ENCODE peak calls at places on chromosomes 2 and 18, in seven cellular contexts. One of them, this sample, is unnamed.

GRCh38 chr2:239857591-239857990 is 167.6 kb downstream of the NDUFA10 start:
- DNase-seq in adrenal gland: no peak
- DNase-seq in NB4: no peak
- DNase-seq in uterus: no peak
- DNase-seq in heart left ventricle: no peak
- DNase-seq in tibial nerve: no peak
- DNase-seq in breast epithelium: no peak
- DNase-seq in this sample: no peak

GRCh38 chr2:183172220-183172887 is 48.1 kb downstream of the NUP35 start:
- DNase-seq in adrenal gland: no peak
- DNase-seq in NB4: no peak
- DNase-seq in uterus: no peak
- DNase-seq in heart left ventricle: no peak
- DNase-seq in tibial nerve: no peak
- DNase-seq in breast epithelium: no peak
- DNase-seq in this sample: no peak

GRCh38 chr2:12076810-12077209 is 330.4 kb downstream of the LPIN1 start:
- DNase-seq in adrenal gland: no peak
- DNase-seq in NB4: no peak
- DNase-seq in uterus: no peak
- DNase-seq in heart left ventricle: no peak
- DNase-seq in tibial nerve: no peak
- DNase-seq in breast epithelium: no peak
- DNase-seq in this sample: no peak

GRCh38 chr2:9639000-9639602 is 8.3 kb upstream of the YWHAQ start:
- DNase-seq in adrenal gland: no peak
- DNase-seq in NB4: no peak
- DNase-seq in uterus: peak; percentile 33
- DNase-seq in heart left ventricle: no peak
- DNase-seq in tibial nerve: no peak
- DNase-seq in breast epithelium: no peak
- DNase-seq in this sample: no peak

GRCh38 chr2:179139506-179139905 is 89.6 kb upstream of the CCDC141 start:
- DNase-seq in adrenal gland: no peak
- DNase-seq in NB4: no peak
- DNase-seq in uterus: no peak
- DNase-seq in heart left ventricle: no peak
- DNase-seq in tibial nerve: no peak
- DNase-seq in breast epithelium: no peak
- DNase-seq in this sample: no peak

GRCh38 chr2:8369522-8369921 is 312.3 kb upstream of the ID2 start:
- DNase-seq in adrenal gland: no peak
- DNase-seq in NB4: no peak
- DNase-seq in uterus: no peak
- DNase-seq in heart left ventricle: no peak
- DNase-seq in tibial nerve: no peak
- DNase-seq in breast epithelium: no peak
- DNase-seq in this sample: no peak

GRCh38 chr18:41146301-41146700 is 808.7 kb upstream of the PIK3C3 start:
- DNase-seq in adrenal gland: no peak
- DNase-seq in NB4: no peak
- DNase-seq in uterus: no peak
- DNase-seq in heart left ventricle: no peak
- DNase-seq in tibial nerve: no peak
- DNase-seq in breast epithelium: no peak
- DNase-seq in this sample: no peak

GRCh38 chr2:44598731-44599529 is 237.2 kb downstream of the CAMKMT start:
- DNase-seq in adrenal gland: no peak
- DNase-seq in NB4: no peak
- DNase-seq in uterus: no peak
- DNase-seq in heart left ventricle: no peak
- DNase-seq in tibial nerve: no peak
- DNase-seq in breast epithelium: no peak
- DNase-seq in this sample: no peak

GRCh38 chr18:79577451-79578395 is 101.9 kb upstream of the CTDP1 start:
- DNase-seq in adrenal gland: no peak
- DNase-seq in NB4: peak; percentile 90
- DNase-seq in uterus: peak; percentile 64
- DNase-seq in heart left ventricle: peak; percentile 78
- DNase-seq in tibial nerve: peak; percentile 6
- DNase-seq in breast epithelium: no peak
- DNase-seq in this sample: no peak

GRCh38 chr2:15811367-15811766 is 129.0 kb upstream of the MYCN start:
- DNase-seq in adrenal gland: no peak
- DNase-seq in NB4: no peak
- DNase-seq in uterus: no peak
- DNase-seq in heart left ventricle: no peak
- DNase-seq in tibial nerve: no peak
- DNase-seq in breast epithelium: no peak
- DNase-seq in this sample: no peak

GRCh38 chr2:50392185-50392584 is 639.7 kb downstream of the NRXN1 start:
- DNase-seq in adrenal gland: no peak
- DNase-seq in NB4: no peak
- DNase-seq in uterus: no peak
- DNase-seq in heart left ventricle: no peak
- DNase-seq in tibial nerve: no peak
- DNase-seq in breast epithelium: no peak
- DNase-seq in this sample: no peak

GRCh38 chr2:68726608-68727367 is 7.8 kb upstream of the ARHGAP25 start:
- DNase-seq in adrenal gland: no peak
- DNase-seq in NB4: peak; percentile 94
- DNase-seq in uterus: no peak
- DNase-seq in heart left ventricle: no peak
- DNase-seq in tibial nerve: no peak
- DNase-seq in breast epithelium: no peak
- DNase-seq in this sample: no peak

GRCh38 chr2:25377822-25378421 is 36.2 kb upstream of the DNMT3A start:
- DNase-seq in adrenal gland: no peak
- DNase-seq in NB4: no peak
- DNase-seq in uterus: no peak
- DNase-seq in heart left ventricle: no peak
- DNase-seq in tibial nerve: no peak
- DNase-seq in breast epithelium: no peak
- DNase-seq in this sample: no peak

DNA sequence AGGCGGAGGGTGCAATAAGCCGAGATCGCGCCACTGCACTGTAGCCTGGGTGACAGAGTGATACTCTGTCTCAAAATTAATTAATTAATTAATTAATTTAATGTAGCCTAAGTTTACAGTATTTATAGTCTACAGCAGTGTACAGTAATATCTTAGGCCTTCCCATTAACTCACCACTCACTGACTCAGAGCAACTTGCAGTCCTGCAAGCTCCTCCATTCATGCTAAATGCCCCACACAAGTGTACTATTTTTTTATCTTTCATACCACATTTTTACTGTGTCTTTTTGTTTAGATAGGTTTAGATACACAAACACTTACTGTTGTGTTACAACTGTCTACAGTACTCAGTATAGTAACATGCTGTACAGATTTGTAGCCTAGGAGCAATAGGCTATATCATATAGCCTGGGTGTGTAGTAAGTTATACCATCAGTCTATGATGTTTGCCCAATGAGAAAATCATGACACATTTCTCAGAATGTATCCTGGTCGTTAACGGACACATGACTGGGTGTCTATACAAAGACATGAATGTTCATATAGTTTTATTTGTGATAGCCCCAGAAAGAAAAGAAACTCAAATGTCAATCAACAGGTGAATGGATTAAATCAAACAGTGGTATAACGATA is 15.8 kb upstream of the RNU2-63P start:
- DNase-seq in adrenal gland: no peak
- DNase-seq in NB4: no peak
- DNase-seq in uterus: no peak
- DNase-seq in heart left ventricle: no peak
- DNase-seq in tibial nerve: no peak
- DNase-seq in breast epithelium: no peak
- DNase-seq in this sample: no peak
- TF ChIP-seq POLR2A in adrenal gland: no peak
- TF ChIP-seq POLR2A in NB4: no peak
- TF ChIP-seq POLR2A in uterus: no peak
- TF ChIP-seq POLR2A in heart left ventricle: no peak
- TF ChIP-seq POLR2A in tibial nerve: no peak
- TF ChIP-seq POLR2A in breast epithelium: no peak
- TF ChIP-seq POLR2A in this sample: no peak

GRCh38 chr2:70720124-70720523 is 47.9 kb downstream of the ADD2 start:
- DNase-seq in adrenal gland: no peak
- DNase-seq in NB4: no peak
- DNase-seq in uterus: no peak
- DNase-seq in heart left ventricle: no peak
- DNase-seq in tibial nerve: no peak
- DNase-seq in breast epithelium: no peak
- DNase-seq in this sample: no peak

GRCh38 chr2:70716951-70717350 is 51.0 kb downstream of the ADD2 start:
- DNase-seq in adrenal gland: no peak
- DNase-seq in NB4: no peak
- DNase-seq in uterus: no peak
- DNase-seq in heart left ventricle: no peak
- DNase-seq in tibial nerve: no peak
- DNase-seq in breast epithelium: no peak
- DNase-seq in this sample: no peak

GRCh38 chr2:70717431-70718038 is 50.5 kb downstream of the ADD2 start:
- DNase-seq in adrenal gland: no peak
- DNase-seq in NB4: no peak
- DNase-seq in uterus: no peak
- DNase-seq in heart left ventricle: no peak
- DNase-seq in tibial nerve: no peak
- DNase-seq in breast epithelium: no peak
- DNase-seq in this sample: no peak

GRCh38 chr2:70719231-70719630 is 48.8 kb downstream of the ADD2 start:
- DNase-seq in adrenal gland: no peak
- DNase-seq in NB4: no peak
- DNase-seq in uterus: no peak
- DNase-seq in heart left ventricle: no peak
- DNase-seq in tibial nerve: no peak
- DNase-seq in breast epithelium: no peak
- DNase-seq in this sample: no peak

DNA sequence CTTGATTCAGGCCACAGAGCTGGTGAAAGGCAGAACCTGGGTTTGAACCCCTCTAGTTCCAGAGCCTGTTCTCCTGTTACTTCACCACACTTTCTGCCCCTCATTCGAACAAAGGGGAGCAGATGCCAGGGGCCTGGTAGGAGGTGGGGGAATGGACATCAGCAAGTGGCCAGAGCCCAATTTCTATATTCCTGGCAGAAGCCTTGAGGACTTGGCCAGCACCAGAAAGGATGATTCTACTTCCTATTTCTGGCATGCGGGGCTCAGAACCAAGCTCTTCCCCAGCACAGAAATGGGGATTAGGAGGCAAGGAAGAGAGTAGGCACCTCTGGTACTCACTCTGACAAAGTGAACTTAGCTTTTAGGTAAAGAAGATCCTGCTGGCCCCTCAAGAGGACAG is 49.3 kb downstream of the ADD2 start:
- DNase-seq in adrenal gland: no peak
- DNase-seq in NB4: no peak
- DNase-seq in uterus: no peak
- DNase-seq in heart left ventricle: no peak
- DNase-seq in tibial nerve: no peak
- DNase-seq in breast epithelium: no peak
- DNase-seq in this sample: no peak
- TF ChIP-seq POLR2A in adrenal gland: no peak
- TF ChIP-seq POLR2A in NB4: no peak
- TF ChIP-seq POLR2A in uterus: no peak
- TF ChIP-seq POLR2A in heart left ventricle: no peak
- TF ChIP-seq POLR2A in tibial nerve: no peak
- TF ChIP-seq POLR2A in breast epithelium: no peak
- TF ChIP-seq POLR2A in this sample: no peak

GRCh38 chr2:46971914-46972313 is 56.3 kb upstream of the MCFD2 start:
- DNase-seq in adrenal gland: no peak
- DNase-seq in NB4: no peak
- DNase-seq in uterus: no peak
- DNase-seq in heart left ventricle: no peak
- DNase-seq in tibial nerve: no peak
- DNase-seq in breast epithelium: no peak
- DNase-seq in this sample: no peak

GRCh38 chr2:46973687-46974086 is 58.1 kb upstream of the MCFD2 start:
- DNase-seq in adrenal gland: no peak
- DNase-seq in NB4: no peak
- DNase-seq in uterus: no peak
- DNase-seq in heart left ventricle: no peak
- DNase-seq in tibial nerve: no peak
- DNase-seq in breast epithelium: no peak
- DNase-seq in this sample: no peak

GRCh38 chr2:46967990-46968647 is 52.5 kb upstream of the MCFD2 start:
- DNase-seq in adrenal gland: peak; percentile 88
- DNase-seq in NB4: peak; percentile 62
- DNase-seq in uterus: peak; percentile 79
- DNase-seq in heart left ventricle: peak; percentile 81
- DNase-seq in tibial nerve: peak; percentile 53
- DNase-seq in breast epithelium: peak; percentile 85
- DNase-seq in this sample: peak; percentile 87

GRCh38 chr2:46972438-46972837 is 56.8 kb upstream of the MCFD2 start:
- DNase-seq in adrenal gland: no peak
- DNase-seq in NB4: no peak
- DNase-seq in uterus: no peak
- DNase-seq in heart left ventricle: no peak
- DNase-seq in tibial nerve: no peak
- DNase-seq in breast epithelium: no peak
- DNase-seq in this sample: no peak

DNA sequence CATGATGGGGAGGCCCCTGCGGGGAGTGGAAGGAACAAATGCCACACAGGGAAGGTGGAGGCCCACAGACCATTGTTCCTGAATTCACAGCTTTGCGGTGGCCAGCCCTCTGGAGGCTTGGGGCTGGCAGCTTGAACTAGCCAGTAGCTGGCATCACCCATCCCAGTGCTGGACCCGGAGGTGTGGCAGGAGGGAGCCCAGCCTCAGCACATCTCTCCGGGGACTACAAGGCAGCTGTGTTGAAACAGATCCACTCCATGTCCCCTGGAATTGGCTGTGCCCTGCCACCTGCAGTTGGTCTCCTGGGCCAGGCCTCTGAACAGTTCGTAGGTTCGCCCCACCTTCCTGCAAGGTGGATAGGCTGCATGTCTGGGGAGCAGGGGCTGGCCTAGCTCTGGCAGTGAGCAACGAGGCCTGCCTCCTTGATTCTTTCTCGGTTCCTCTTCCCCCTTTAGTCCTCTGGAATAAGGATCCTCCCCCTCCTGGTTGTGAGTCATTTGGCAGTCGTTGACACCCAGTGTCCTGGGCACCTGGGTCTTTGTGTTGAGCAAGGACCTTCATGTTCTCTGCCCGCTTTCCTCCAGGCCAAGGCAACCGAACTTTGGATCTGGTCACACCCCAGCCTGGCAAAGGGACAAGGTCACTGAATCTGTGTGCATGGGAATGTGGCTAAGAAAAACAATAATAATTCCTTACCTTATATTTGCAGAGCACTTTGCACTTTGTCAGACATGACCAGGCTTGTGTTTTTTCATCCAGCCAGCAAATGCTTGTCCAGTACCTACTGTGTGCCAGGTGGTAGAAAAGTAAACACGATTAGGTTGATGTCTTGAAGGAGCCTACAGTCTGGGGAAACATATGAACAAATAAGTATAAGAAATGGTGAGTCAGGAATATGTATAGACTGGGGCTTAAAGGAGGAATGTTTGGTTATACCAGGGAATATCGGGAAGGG is 55.0 kb upstream of the MCFD2 start:
- DNase-seq in adrenal gland: peak; percentile 93
- DNase-seq in NB4: peak; percentile 95
- DNase-seq in uterus: no peak
- DNase-seq in heart left ventricle: peak; percentile 45
- DNase-seq in tibial nerve: peak; percentile 38
- DNase-seq in breast epithelium: peak; percentile 95
- DNase-seq in this sample: peak; percentile 62
- TF ChIP-seq POLR2A in adrenal gland: no peak
- TF ChIP-seq POLR2A in NB4: peak; percentile 24
- TF ChIP-seq POLR2A in uterus: peak; percentile 24
- TF ChIP-seq POLR2A in heart left ventricle: no peak
- TF ChIP-seq POLR2A in tibial nerve: no peak
- TF ChIP-seq POLR2A in breast epithelium: no peak
- TF ChIP-seq POLR2A in this sample: no peak

GRCh38 chr2:66443183-66443976 is 8.5 kb downstream of the MEIS1 start:
- DNase-seq in adrenal gland: peak; percentile 33
- DNase-seq in NB4: no peak
- DNase-seq in uterus: no peak
- DNase-seq in heart left ventricle: no peak
- DNase-seq in tibial nerve: no peak
- DNase-seq in breast epithelium: no peak
- DNase-seq in this sample: no peak
- TF ChIP-seq POLR2A in adrenal gland: no peak
- TF ChIP-seq POLR2A in NB4: no peak
- TF ChIP-seq POLR2A in uterus: no peak
- TF ChIP-seq POLR2A in heart left ventricle: no peak
- TF ChIP-seq POLR2A in tibial nerve: no peak
- TF ChIP-seq POLR2A in breast epithelium: no peak
- TF ChIP-seq POLR2A in this sample: no peak

This sample was measured in H54.